ENCODE peak calls at places on chromosomes 3 and 15, in ten cellular contexts. One of them, this sample, is unnamed.

GRCh38 chr3:126541628-126542339 is 16.9 kb downstream of the C3orf22 start:
- DNase-seq in A673: no peak
- DNase-seq in HAP-1: no peak
- DNase-seq in neural progenitor cell: no peak
- DNase-seq in transverse colon: peak; percentile 1
- DNase-seq in adipocyte: no peak
- DNase-seq in spleen: peak; percentile 77
- DNase-seq in pancreas: no peak
- DNase-seq in neuronal stem cell: no peak
- DNase-seq in fibroblast of lung: no peak
- DNase-seq in this sample: no peak

GRCh38 chr3:3184876-3185275 is 5.4 kb upstream of the CRBN start:
- DNase-seq in A673: no peak
- DNase-seq in HAP-1: no peak
- DNase-seq in neural progenitor cell: no peak
- DNase-seq in transverse colon: no peak
- DNase-seq in adipocyte: no peak
- DNase-seq in spleen: no peak
- DNase-seq in pancreas: no peak
- DNase-seq in neuronal stem cell: no peak
- DNase-seq in fibroblast of lung: no peak
- DNase-seq in this sample: no peak

GRCh38 chr3:75192065-75192658 is 472.0 kb upstream of the FRG2C start:
- DNase-seq in A673: peak; percentile 36
- DNase-seq in HAP-1: no peak
- DNase-seq in neural progenitor cell: peak; percentile 58
- DNase-seq in transverse colon: peak; percentile 41
- DNase-seq in adipocyte: peak; percentile 70
- DNase-seq in spleen: no peak
- DNase-seq in pancreas: peak; percentile 18
- DNase-seq in neuronal stem cell: peak; percentile 17
- DNase-seq in fibroblast of lung: peak; percentile 49
- DNase-seq in this sample: peak; percentile 55

GRCh38 chr15:88395241-88395640 is 71.9 kb downstream of the MRPL46 start:
- DNase-seq in A673: no peak
- DNase-seq in HAP-1: no peak
- DNase-seq in neural progenitor cell: no peak
- DNase-seq in transverse colon: no peak
- DNase-seq in adipocyte: no peak
- DNase-seq in spleen: no peak
- DNase-seq in pancreas: no peak
- DNase-seq in neuronal stem cell: no peak
- DNase-seq in fibroblast of lung: no peak
- DNase-seq in this sample: no peak

GRCh38 chr15:100879461-100880138 is at the start of gene ALDH1A3:
- DNase-seq in A673: no peak
- DNase-seq in HAP-1: peak; percentile 30
- DNase-seq in neural progenitor cell: peak; percentile 56
- DNase-seq in transverse colon: peak; percentile 40
- DNase-seq in adipocyte: peak; percentile 77
- DNase-seq in spleen: no peak
- DNase-seq in pancreas: peak; percentile 52
- DNase-seq in neuronal stem cell: no peak
- DNase-seq in fibroblast of lung: no peak
- DNase-seq in this sample: peak; percentile 57

GRCh38 chr3:61571516-61572336 is 10.4 kb downstream of the PTPRG start:
- DNase-seq in A673: no peak
- DNase-seq in HAP-1: no peak
- DNase-seq in neural progenitor cell: no peak
- DNase-seq in transverse colon: no peak
- DNase-seq in adipocyte: peak; percentile 71
- DNase-seq in spleen: no peak
- DNase-seq in pancreas: no peak
- DNase-seq in neuronal stem cell: no peak
- DNase-seq in fibroblast of lung: peak; percentile 95
- DNase-seq in this sample: peak; percentile 84

GRCh38 chr3:112364291-112364690 is 31.3 kb downstream of the CD200 start:
- DNase-seq in A673: no peak
- DNase-seq in HAP-1: no peak
- DNase-seq in neural progenitor cell: no peak
- DNase-seq in transverse colon: no peak
- DNase-seq in adipocyte: no peak
- DNase-seq in spleen: no peak
- DNase-seq in pancreas: no peak
- DNase-seq in neuronal stem cell: no peak
- DNase-seq in fibroblast of lung: no peak
- DNase-seq in this sample: no peak

GRCh38 chr15:82315519-82316246 is 33.6 kb downstream of the GOLGA6L10 start:
- DNase-seq in A673: no peak
- DNase-seq in HAP-1: no peak
- DNase-seq in neural progenitor cell: no peak
- DNase-seq in transverse colon: no peak
- DNase-seq in adipocyte: no peak
- DNase-seq in spleen: peak; percentile 72
- DNase-seq in pancreas: no peak
- DNase-seq in neuronal stem cell: no peak
- DNase-seq in fibroblast of lung: no peak
- DNase-seq in this sample: no peak

GRCh38 chr3:107446706-107447105 is 69.5 kb downstream of the CCDC54 start:
- DNase-seq in A673: no peak
- DNase-seq in HAP-1: no peak
- DNase-seq in neural progenitor cell: no peak
- DNase-seq in transverse colon: no peak
- DNase-seq in adipocyte: no peak
- DNase-seq in spleen: no peak
- DNase-seq in pancreas: no peak
- DNase-seq in neuronal stem cell: no peak
- DNase-seq in fibroblast of lung: no peak
- DNase-seq in this sample: no peak

GRCh38 chr3:10265833-10266232 is 17.6 kb downstream of the TATDN2 start:
- DNase-seq in A673: no peak
- DNase-seq in HAP-1: no peak
- DNase-seq in neural progenitor cell: no peak
- DNase-seq in transverse colon: no peak
- DNase-seq in adipocyte: no peak
- DNase-seq in spleen: peak; percentile 16
- DNase-seq in pancreas: no peak
- DNase-seq in neuronal stem cell: no peak
- DNase-seq in fibroblast of lung: no peak
- DNase-seq in this sample: no peak

GRCh38 chr3:191259486-191259885 is 60.4 kb downstream of the OSTN start:
- DNase-seq in A673: no peak
- DNase-seq in HAP-1: no peak
- DNase-seq in neural progenitor cell: no peak
- DNase-seq in transverse colon: no peak
- DNase-seq in adipocyte: no peak
- DNase-seq in spleen: no peak
- DNase-seq in pancreas: no peak
- DNase-seq in neuronal stem cell: no peak
- DNase-seq in fibroblast of lung: no peak
- DNase-seq in this sample: no peak
- H3K4me1 ChIP-seq in A673: peaks cover 6% of the 10 kb centered on the region
- H3K4me1 ChIP-seq in HAP-1: peaks cover 61% of the 10 kb centered on the region
- H3K4me1 ChIP-seq in neural progenitor cell: peaks cover 60% of the 10 kb centered on the region
- H3K4me1 ChIP-seq in transverse colon: no peaks in the 10 kb centered on the region
- H3K4me1 ChIP-seq in adipocyte: peaks cover 5% of the 10 kb centered on the region
- H3K4me1 ChIP-seq in spleen: peaks cover 53% of the 10 kb centered on the region
- H3K4me1 ChIP-seq in pancreas: no peaks in the 10 kb centered on the region
- H3K4me1 ChIP-seq in neuronal stem cell: peaks cover 3% of the 10 kb centered on the region
- H3K4me1 ChIP-seq in fibroblast of lung: no peaks in the 10 kb centered on the region
- H3K4me1 ChIP-seq in this sample: no peaks in the 10 kb centered on the region

DNA sequence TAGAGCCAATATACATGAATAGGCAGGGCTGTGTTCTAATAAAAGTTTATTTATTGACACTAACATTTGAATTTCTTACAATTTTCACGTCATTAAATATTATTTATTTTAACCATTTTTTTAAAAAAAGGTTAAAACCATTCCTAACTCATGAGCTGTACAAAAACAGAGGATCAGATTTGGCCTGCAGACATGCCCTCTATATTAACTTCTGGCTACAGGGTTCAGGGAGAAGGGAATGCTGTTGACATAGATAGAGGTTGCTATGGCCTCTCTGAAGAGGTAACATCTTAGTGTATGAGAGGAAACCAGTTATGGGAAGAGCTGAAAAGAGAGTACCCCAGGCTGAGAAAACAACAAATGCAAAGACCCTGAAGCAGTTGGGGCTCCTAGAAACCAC is 19.1 kb upstream of the RAP2B start:
- DNase-seq in A673: no peak
- DNase-seq in HAP-1: no peak
- DNase-seq in neural progenitor cell: no peak
- DNase-seq in transverse colon: no peak
- DNase-seq in adipocyte: peak; percentile 20
- DNase-seq in spleen: no peak
- DNase-seq in pancreas: no peak
- DNase-seq in neuronal stem cell: no peak
- DNase-seq in fibroblast of lung: peak; percentile 43
- DNase-seq in this sample: no peak
- H3K4me1 ChIP-seq in A673: peaks cover 25% of the 10 kb centered on the region
- H3K4me1 ChIP-seq in HAP-1: no peaks in the 10 kb centered on the region
- H3K4me1 ChIP-seq in neural progenitor cell: no peaks in the 10 kb centered on the region
- H3K4me1 ChIP-seq in transverse colon: peaks cover 21% of the 10 kb centered on the region
- H3K4me1 ChIP-seq in adipocyte: peaks cover 28% of the 10 kb centered on the region
- H3K4me1 ChIP-seq in spleen: peaks cover 6% of the 10 kb centered on the region
- H3K4me1 ChIP-seq in pancreas: no peaks in the 10 kb centered on the region
- H3K4me1 ChIP-seq in neuronal stem cell: no peaks in the 10 kb centered on the region
- H3K4me1 ChIP-seq in fibroblast of lung: peaks cover 14% of the 10 kb centered on the region
- H3K4me1 ChIP-seq in this sample: peaks cover 43% of the 10 kb centered on the region

GRCh38 chr3:187025656-187026320 is 95.5 kb downstream of the ST6GAL1 start:
- DNase-seq in A673: no peak
- DNase-seq in HAP-1: no peak
- DNase-seq in neural progenitor cell: no peak
- DNase-seq in transverse colon: no peak
- DNase-seq in adipocyte: no peak
- DNase-seq in spleen: no peak
- DNase-seq in pancreas: no peak
- DNase-seq in neuronal stem cell: no peak
- DNase-seq in fibroblast of lung: no peak
- DNase-seq in this sample: no peak

GRCh38 chr3:187026321-187026678 is 96.0 kb downstream of the ST6GAL1 start:
- DNase-seq in A673: no peak
- DNase-seq in HAP-1: no peak
- DNase-seq in neural progenitor cell: no peak
- DNase-seq in transverse colon: no peak
- DNase-seq in adipocyte: no peak
- DNase-seq in spleen: no peak
- DNase-seq in pancreas: no peak
- DNase-seq in neuronal stem cell: no peak
- DNase-seq in fibroblast of lung: no peak
- DNase-seq in this sample: no peak

GRCh38 chr3:187025254-187025655 is 94.9 kb downstream of the ST6GAL1 start:
- DNase-seq in A673: no peak
- DNase-seq in HAP-1: no peak
- DNase-seq in neural progenitor cell: no peak
- DNase-seq in transverse colon: no peak
- DNase-seq in adipocyte: no peak
- DNase-seq in spleen: no peak
- DNase-seq in pancreas: no peak
- DNase-seq in neuronal stem cell: no peak
- DNase-seq in fibroblast of lung: no peak
- DNase-seq in this sample: no peak

GRCh38 chr3:187024561-187025226 is 94.4 kb downstream of the ST6GAL1 start:
- DNase-seq in A673: no peak
- DNase-seq in HAP-1: no peak
- DNase-seq in neural progenitor cell: no peak
- DNase-seq in transverse colon: no peak
- DNase-seq in adipocyte: no peak
- DNase-seq in spleen: no peak
- DNase-seq in pancreas: no peak
- DNase-seq in neuronal stem cell: no peak
- DNase-seq in fibroblast of lung: no peak
- DNase-seq in this sample: no peak

DNA sequence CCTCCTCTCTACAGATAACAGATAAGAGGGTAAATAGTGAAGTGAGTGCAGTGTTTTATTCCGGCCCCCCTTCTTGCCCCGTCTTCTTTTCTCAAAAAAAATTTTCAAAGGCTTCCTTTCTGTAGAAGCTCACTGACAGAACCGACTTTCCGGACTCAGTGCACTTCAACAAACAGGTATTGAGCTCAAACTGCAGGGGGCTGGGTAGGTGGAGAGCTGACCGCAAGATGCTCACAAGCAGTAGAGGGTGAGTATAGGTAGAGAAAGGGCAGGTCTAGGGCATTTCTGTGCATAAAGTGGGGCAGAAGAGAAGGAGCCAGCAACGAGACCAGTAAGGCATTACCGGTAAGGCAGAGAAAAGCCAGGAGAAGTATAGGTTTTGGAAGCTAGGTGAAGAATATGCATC is 97.2 kb downstream of the ST6GAL1 start:
- DNase-seq in A673: no peak
- DNase-seq in HAP-1: no peak
- DNase-seq in neural progenitor cell: no peak
- DNase-seq in transverse colon: peak; percentile 41
- DNase-seq in adipocyte: no peak
- DNase-seq in spleen: no peak
- DNase-seq in pancreas: no peak
- DNase-seq in neuronal stem cell: no peak
- DNase-seq in fibroblast of lung: no peak
- DNase-seq in this sample: no peak
- H3K4me1 ChIP-seq in A673: peaks cover 14% of the 10 kb centered on the region
- H3K4me1 ChIP-seq in HAP-1: no peaks in the 10 kb centered on the region
- H3K4me1 ChIP-seq in neural progenitor cell: peaks cover 7% of the 10 kb centered on the region
- H3K4me1 ChIP-seq in transverse colon: peaks cover 6% of the 10 kb centered on the region
- H3K4me1 ChIP-seq in adipocyte: no peaks in the 10 kb centered on the region
- H3K4me1 ChIP-seq in spleen: peaks cover 81% of the 10 kb centered on the region
- H3K4me1 ChIP-seq in pancreas: no peaks in the 10 kb centered on the region
- H3K4me1 ChIP-seq in neuronal stem cell: peaks cover 4% of the 10 kb centered on the region
- H3K4me1 ChIP-seq in fibroblast of lung: no peaks in the 10 kb centered on the region
- H3K4me1 ChIP-seq in this sample: no peaks in the 10 kb centered on the region

GRCh38 chr15:36734366-36734765 is 154.9 kb downstream of the CDIN1 start:
- DNase-seq in A673: no peak
- DNase-seq in HAP-1: no peak
- DNase-seq in neural progenitor cell: no peak
- DNase-seq in transverse colon: no peak
- DNase-seq in adipocyte: no peak
- DNase-seq in spleen: no peak
- DNase-seq in pancreas: no peak
- DNase-seq in neuronal stem cell: no peak
- DNase-seq in fibroblast of lung: no peak
- DNase-seq in this sample: no peak
- H3K4me1 ChIP-seq in A673: no peaks in the 10 kb centered on the region
- H3K4me1 ChIP-seq in HAP-1: peaks cover 60% of the 10 kb centered on the region
- H3K4me1 ChIP-seq in neural progenitor cell: peaks cover 4% of the 10 kb centered on the region
- H3K4me1 ChIP-seq in transverse colon: no peaks in the 10 kb centered on the region
- H3K4me1 ChIP-seq in adipocyte: peaks cover 5% of the 10 kb centered on the region
- H3K4me1 ChIP-seq in spleen: no peaks in the 10 kb centered on the region
- H3K4me1 ChIP-seq in pancreas: no peaks in the 10 kb centered on the region
- H3K4me1 ChIP-seq in neuronal stem cell: no peaks in the 10 kb centered on the region
- H3K4me1 ChIP-seq in fibroblast of lung: peaks cover 4% of the 10 kb centered on the region
- H3K4me1 ChIP-seq in this sample: peaks cover 12% of the 10 kb centered on the region

This sample was measured in GM23248.